ENCODE peak calls at places on chromosomes 16 and 17, in six cellular contexts. K, R, V, U, J and G are unnamed samples.

GRCh38 chr16:70158261-70158939 is 15.2 kb upstream of the CLEC18C start:
- DNase-seq in J (no peak), U (no peak), R (no peak), K (no peak), V (no peak), G (no peak)

GRCh38 chr17:69525920-69526841 is 111.7 kb downstream of the MAP2K6 start:
- DNase-seq in U (no peak), R (no peak), V (peak; percentile 35), J (no peak), K (peak; percentile 38), G (peak; percentile 80)

GRCh38 chr16:84854759-84855158 is 35.0 kb downstream of the CRISPLD2 start:
- DNase-seq in J (no peak), R (no peak), K (no peak), V (no peak), U (no peak), G (no peak)

GRCh38 chr17:83046759-83047478 is 32.5 kb upstream of the METRNL start:
- DNase-seq in V (no peak), R (no peak), K (no peak), J (no peak), U (no peak), G (no peak)

GRCh38 chr16:89709716-89710480 is 8.4 kb upstream of the SPATA2L start:
- DNase-seq in K (no peak), U (no peak), V (no peak), J (no peak), R (no peak), G (no peak)

GRCh38 chr17:64682261-64683181 is 20.4 kb upstream of the SMURF2 start:
- DNase-seq in U (no peak), V (no peak), K (no peak), R (no peak), J (no peak), G (no peak)

GRCh38 chr17:30532871-30533270 is 55.7 kb downstream of the GOSR1 start:
- DNase-seq in V (no peak), U (no peak), J (no peak), K (no peak), R (no peak), G (no peak)

GRCh38 chr17:72492941-72493340 is 372.1 kb downstream of the SOX9 start:
- DNase-seq in V (no peak), K (no peak), J (no peak), R (no peak), U (no peak), G (no peak)

GRCh38 chr16:85571813-85572619 is 41.1 kb upstream of the GSE1 start:
- DNase-seq in V (no peak), K (peak; percentile 45), R (no peak), U (no peak), J (no peak), G (no peak)

GRCh38 chr16:58485184-58485887 is 14.6 kb upstream of the NDRG4 start:
- DNase-seq in V (no peak), U (no peak), R (no peak), K (no peak), J (no peak), G (no peak)

GRCh38 chr17:44610871-44611270 is 45.4 kb upstream of the MEIOC start:
- DNase-seq in V (no peak), J (no peak), U (no peak), R (no peak), K (no peak), G (no peak)

GRCh38 chr17:48310748-48311213 is 119.2 kb downstream of the SKAP1 start:
- DNase-seq in J (no peak), U (no peak), V (no peak), R (no peak), K (no peak), G (no peak)

GRCh38 chr16:85793662-85794298 is 5.6 kb downstream of the EMC8 start:
- DNase-seq in R (no peak), U (no peak), K (no peak), J (no peak), V (no peak), G (no peak)

GRCh38 chr17:78105551-78105950 is 23.0 kb downstream of the TMC6 start:
- DNase-seq in U (no peak), R (no peak), V (no peak), K (no peak), J (no peak), G (no peak)

GRCh38 chr17:42518046-42518754 is 17.8 kb upstream of the NAGLU start:
- DNase-seq in K (no peak), R (no peak), V (peak; percentile 87), U (no peak), J (peak; percentile 54), G (no peak)

GRCh38 chr17:45961206-45961605 is 37.8 kb upstream of the STH start:
- DNase-seq in U (no peak), R (no peak), J (no peak), K (no peak), V (no peak), G (no peak)

GRCh38 chr17:76995352-76996105 is 127.3 kb downstream of the MGAT5B start:
- DNase-seq in V (no peak), J (no peak), R (no peak), K (no peak), U (no peak), G (no peak)

GRCh38 chr16:1871974-1872635 is at the start of gene MEIOB:
- DNase-seq in K (peak; percentile 53), U (peak; percentile 31), V (no peak), R (no peak), J (peak; percentile 15), G (no peak)

GRCh38 chr16:56241596-56241995 is 50.3 kb downstream of the GNAO1 start:
- DNase-seq in R (no peak), J (no peak), K (no peak), U (no peak), V (peak; percentile 5), G (no peak)

GRCh38 chr17:28252436-28252835 is 66.6 kb upstream of the TMEM97 start:
- DNase-seq in R (no peak), U (no peak), K (no peak), J (no peak), V (no peak), G (no peak)

GRCh38 chr16:30060354-30061194 is 5.0 kb upstream of the ALDOA start:
- DNase-seq in V (no peak), R (no peak), J (no peak), U (no peak), K (no peak), G (no peak)

GRCh38 chr17:1481736-1482135 is 10.8 kb downstream of the MYO1C start:
- DNase-seq in K (no peak), V (no peak), J (no peak), U (no peak), R (no peak), G (no peak)

GRCh38 chr17:8062807-8063483 is 24.1 kb downstream of the ALOX15B start:
- DNase-seq in V (no peak), J (no peak), R (no peak), U (no peak), K (no peak), G (no peak)

GRCh38 chr17:50531428-50532025 is 1.0 kb upstream of the EPN3 start:
- DNase-seq in J (no peak), U (no peak), V (no peak), R (no peak), K (no peak), G (no peak)

GRCh38 chr17:47470836-47471235 is 60.1 kb upstream of the NPEPPS start:
- DNase-seq in K (no peak), V (no peak), U (no peak), R (no peak), J (no peak), G (no peak)

GRCh38 chr16:3471518-3472176 is 23.6 kb downstream of the C16orf90 start:
- DNase-seq in U (no peak), V (no peak), K (no peak), R (no peak), J (no peak), G (no peak)

GRCh38 chr17:63775420-63775819 is 1.4 kb downstream of the DDX42 start:
- DNase-seq in J (no peak), R (no peak), K (no peak), V (no peak), U (no peak), G (no peak)

GRCh38 chr17:20071824-20072691 is 62.9 kb downstream of the SPECC1 start:
- DNase-seq in V (no peak), J (no peak), U (no peak), R (no peak), K (no peak), G (no peak)

GRCh38 chr17:14067347-14067746 is 2.0 kb upstream of the COX10 start:
- DNase-seq in R (no peak), U (no peak), V (no peak), K (no peak), J (no peak), G (no peak)

GRCh38 chr16:89945654-89946053 is 2.9 kb upstream of the DEF8 start:
- DNase-seq in V (no peak), K (no peak), J (no peak), U (no peak), R (no peak), G (no peak)

GRCh38 chr16:82945420-82946096 is 318.8 kb downstream of the CDH13 start:
- DNase-seq in V (no peak), K (peak; percentile 17), U (no peak), J (no peak), R (no peak), G (no peak)

GRCh38 chr17:57706761-57707160 is 38.3 kb downstream of the CCDC182 start:
- DNase-seq in V (no peak), J (no peak), U (no peak), K (no peak), R (no peak), G (no peak)

GRCh38 chr17:13765701-13766100 is 164.0 kb upstream of the HS3ST3A1 start:
- DNase-seq in R (no peak), K (no peak), J (no peak), U (no peak), V (no peak), G (no peak)

GRCh38 chr16:20404637-20405036 is at the start of gene PDILT:
- DNase-seq in J (no peak), U (no peak), V (no peak), K (no peak), R (no peak), G (no peak)

GRCh38 chr17:44501866-44502265 is 1.3 kb downstream of the GPATCH8 start:
- DNase-seq in K (no peak), V (no peak), R (no peak), U (no peak), J (no peak), G (peak; percentile 47)

GRCh38 chr17:64599187-64599676 is 62.9 kb downstream of the SMURF2 start:
- DNase-seq in R (peak; percentile 21), V (no peak), J (no peak), K (peak; percentile 75), U (peak; percentile 34), G (no peak)